ENCODE peak calls at places on chromosome 7, in nine cellular contexts. One of them, this sample, is unnamed.

GRCh38 chr7:130369110-130369711 is 11.1 kb upstream of the CPA1 start:
- DNase-seq in fibroblast of lung: peak
- DNase-seq in lower lobe of right lung: no peak
- DNase-seq in pancreas: no peak
- DNase-seq in GM23338: no peak
- DNase-seq in cardiac fibroblast: peak
- DNase-seq in psoas muscle: no peak
- DNase-seq in dorsolateral prefrontal cortex: no peak
- DNase-seq in fibroblast of pulmonary artery: peak
- DNase-seq in this sample: peak

GRCh38 chr7:4707980-4708411 is 25.9 kb downstream of the FOXK1 start:
- DNase-seq in fibroblast of lung: no peak
- DNase-seq in lower lobe of right lung: no peak
- DNase-seq in pancreas: no peak
- DNase-seq in GM23338: peak
- DNase-seq in cardiac fibroblast: no peak
- DNase-seq in psoas muscle: no peak
- DNase-seq in dorsolateral prefrontal cortex: no peak
- DNase-seq in fibroblast of pulmonary artery: no peak
- DNase-seq in this sample: no peak

GRCh38 chr7:65438593-65438992 is 64.9 kb downstream of the ZNF92 start:
- DNase-seq in fibroblast of lung: peak
- DNase-seq in lower lobe of right lung: no peak
- DNase-seq in pancreas: no peak
- DNase-seq in GM23338: no peak
- DNase-seq in cardiac fibroblast: peak
- DNase-seq in psoas muscle: no peak
- DNase-seq in dorsolateral prefrontal cortex: no peak
- DNase-seq in fibroblast of pulmonary artery: peak
- DNase-seq in this sample: no peak

GRCh38 chr7:156614434-156615264 is 25.9 kb upstream of the RNF32 start:
- DNase-seq in fibroblast of lung: no peak
- DNase-seq in lower lobe of right lung: no peak
- DNase-seq in pancreas: no peak
- DNase-seq in GM23338: no peak
- DNase-seq in cardiac fibroblast: no peak
- DNase-seq in psoas muscle: no peak
- DNase-seq in dorsolateral prefrontal cortex: no peak
- DNase-seq in fibroblast of pulmonary artery: no peak
- DNase-seq in this sample: no peak

GRCh38 chr7:98213874-98214810 is 2.9 kb downstream of the BHLHA15 start:
- DNase-seq in fibroblast of lung: no peak
- DNase-seq in lower lobe of right lung: peak
- DNase-seq in pancreas: peak
- DNase-seq in GM23338: no peak
- DNase-seq in cardiac fibroblast: no peak
- DNase-seq in psoas muscle: peak
- DNase-seq in dorsolateral prefrontal cortex: peak
- DNase-seq in fibroblast of pulmonary artery: no peak
- DNase-seq in this sample: no peak

GRCh38 chr7:92042056-92042737 is 92.1 kb downstream of the CYP51A1 start:
- DNase-seq in fibroblast of lung: no peak
- DNase-seq in lower lobe of right lung: no peak
- DNase-seq in pancreas: peak
- DNase-seq in GM23338: no peak
- DNase-seq in cardiac fibroblast: no peak
- DNase-seq in psoas muscle: no peak
- DNase-seq in dorsolateral prefrontal cortex: no peak
- DNase-seq in fibroblast of pulmonary artery: no peak
- DNase-seq in this sample: no peak

GRCh38 chr7:11466517-11467105 is 365.4 kb downstream of the THSD7A start:
- DNase-seq in fibroblast of lung: no peak
- DNase-seq in lower lobe of right lung: no peak
- DNase-seq in pancreas: no peak
- DNase-seq in GM23338: peak
- DNase-seq in cardiac fibroblast: no peak
- DNase-seq in psoas muscle: no peak
- DNase-seq in dorsolateral prefrontal cortex: no peak
- DNase-seq in fibroblast of pulmonary artery: no peak
- DNase-seq in this sample: no peak

GRCh38 chr7:2571409-2571808 is 12.6 kb downstream of the IQCE start:
- DNase-seq in fibroblast of lung: no peak
- DNase-seq in lower lobe of right lung: no peak
- DNase-seq in pancreas: no peak
- DNase-seq in GM23338: no peak
- DNase-seq in cardiac fibroblast: no peak
- DNase-seq in psoas muscle: peak
- DNase-seq in dorsolateral prefrontal cortex: no peak
- DNase-seq in fibroblast of pulmonary artery: no peak
- DNase-seq in this sample: no peak

GRCh38 chr7:43164757-43165156 is 52.3 kb downstream of the HECW1 start:
- DNase-seq in fibroblast of lung: peak
- DNase-seq in lower lobe of right lung: no peak
- DNase-seq in pancreas: no peak
- DNase-seq in GM23338: no peak
- DNase-seq in cardiac fibroblast: peak
- DNase-seq in psoas muscle: no peak
- DNase-seq in dorsolateral prefrontal cortex: no peak
- DNase-seq in fibroblast of pulmonary artery: peak
- DNase-seq in this sample: peak

GRCh38 chr7:2044311-2044882 is 188.3 kb downstream of the MAD1L1 start:
- DNase-seq in fibroblast of lung: no peak
- DNase-seq in lower lobe of right lung: peak
- DNase-seq in pancreas: no peak
- DNase-seq in GM23338: no peak
- DNase-seq in cardiac fibroblast: no peak
- DNase-seq in psoas muscle: peak
- DNase-seq in dorsolateral prefrontal cortex: peak
- DNase-seq in fibroblast of pulmonary artery: no peak
- DNase-seq in this sample: no peak

GRCh38 chr7:107628461-107629064 is 32.1 kb upstream of the SLC26A4 start:
- DNase-seq in fibroblast of lung: no peak
- DNase-seq in lower lobe of right lung: peak
- DNase-seq in pancreas: no peak
- DNase-seq in GM23338: no peak
- DNase-seq in cardiac fibroblast: no peak
- DNase-seq in psoas muscle: no peak
- DNase-seq in dorsolateral prefrontal cortex: no peak
- DNase-seq in fibroblast of pulmonary artery: no peak
- DNase-seq in this sample: no peak

GRCh38 chr7:78473011-78473410 is 674.4 kb downstream of the PHTF2 start:
- DNase-seq in fibroblast of lung: peak
- DNase-seq in lower lobe of right lung: no peak
- DNase-seq in pancreas: no peak
- DNase-seq in GM23338: no peak
- DNase-seq in cardiac fibroblast: no peak
- DNase-seq in psoas muscle: no peak
- DNase-seq in dorsolateral prefrontal cortex: no peak
- DNase-seq in fibroblast of pulmonary artery: no peak
- DNase-seq in this sample: no peak

GRCh38 chr7:150824379-150825177 is 24.0 kb downstream of the TMEM176A start:
- DNase-seq in fibroblast of lung: no peak
- DNase-seq in lower lobe of right lung: no peak
- DNase-seq in pancreas: no peak
- DNase-seq in GM23338: peak
- DNase-seq in cardiac fibroblast: no peak
- DNase-seq in psoas muscle: no peak
- DNase-seq in dorsolateral prefrontal cortex: no peak
- DNase-seq in fibroblast of pulmonary artery: no peak
- DNase-seq in this sample: no peak

GRCh38 chr7:77450054-77450453 is 33.9 kb upstream of the GSAP start:
- DNase-seq in fibroblast of lung: no peak
- DNase-seq in lower lobe of right lung: no peak
- DNase-seq in pancreas: no peak
- DNase-seq in GM23338: no peak
- DNase-seq in cardiac fibroblast: peak
- DNase-seq in psoas muscle: no peak
- DNase-seq in dorsolateral prefrontal cortex: no peak
- DNase-seq in fibroblast of pulmonary artery: peak
- DNase-seq in this sample: no peak

GRCh38 chr7:112236597-112236996 is 30.1 kb downstream of the ZNF277 start:
- DNase-seq in fibroblast of lung: no peak
- DNase-seq in lower lobe of right lung: no peak
- DNase-seq in pancreas: no peak
- DNase-seq in GM23338: no peak
- DNase-seq in cardiac fibroblast: no peak
- DNase-seq in psoas muscle: no peak
- DNase-seq in dorsolateral prefrontal cortex: no peak
- DNase-seq in fibroblast of pulmonary artery: no peak
- DNase-seq in this sample: no peak

GRCh38 chr7:28958946-28959417 is 852 bp upstream of the TRIL start:
- DNase-seq in fibroblast of lung: no peak
- DNase-seq in lower lobe of right lung: no peak
- DNase-seq in pancreas: no peak
- DNase-seq in GM23338: no peak
- DNase-seq in cardiac fibroblast: no peak
- DNase-seq in psoas muscle: no peak
- DNase-seq in dorsolateral prefrontal cortex: no peak
- DNase-seq in fibroblast of pulmonary artery: no peak
- DNase-seq in this sample: no peak
- H3K4me3 ChIP-seq in fibroblast of lung: no peak
- H3K4me3 ChIP-seq in lower lobe of right lung: peak
- H3K4me3 ChIP-seq in pancreas: no peak
- H3K4me3 ChIP-seq in GM23338: peak
- H3K4me3 ChIP-seq in cardiac fibroblast: no peak
- H3K4me3 ChIP-seq in psoas muscle: peak
- H3K4me3 ChIP-seq in dorsolateral prefrontal cortex: peak
- H3K4me3 ChIP-seq in fibroblast of pulmonary artery: peak
- H3K4me3 ChIP-seq in this sample: no peak

GRCh38 chr7:16428672-16429071 is 7.3 kb upstream of the CRPPA start:
- DNase-seq in fibroblast of lung: peak
- DNase-seq in lower lobe of right lung: no peak
- DNase-seq in pancreas: no peak
- DNase-seq in GM23338: no peak
- DNase-seq in cardiac fibroblast: peak
- DNase-seq in psoas muscle: no peak
- DNase-seq in dorsolateral prefrontal cortex: no peak
- DNase-seq in fibroblast of pulmonary artery: peak
- DNase-seq in this sample: no peak

GRCh38 chr7:16432425-16432731 is 11.0 kb upstream of the CRPPA start:
- DNase-seq in fibroblast of lung: no peak
- DNase-seq in lower lobe of right lung: no peak
- DNase-seq in pancreas: no peak
- DNase-seq in GM23338: no peak
- DNase-seq in cardiac fibroblast: no peak
- DNase-seq in psoas muscle: no peak
- DNase-seq in dorsolateral prefrontal cortex: no peak
- DNase-seq in fibroblast of pulmonary artery: no peak
- DNase-seq in this sample: no peak

GRCh38 chr7:16433568-16434122 is 12.3 kb upstream of the CRPPA start:
- DNase-seq in fibroblast of lung: no peak
- DNase-seq in lower lobe of right lung: no peak
- DNase-seq in pancreas: no peak
- DNase-seq in GM23338: no peak
- DNase-seq in cardiac fibroblast: no peak
- DNase-seq in psoas muscle: no peak
- DNase-seq in dorsolateral prefrontal cortex: no peak
- DNase-seq in fibroblast of pulmonary artery: no peak
- DNase-seq in this sample: no peak

GRCh38 chr7:16430133-16430532 is 8.8 kb upstream of the CRPPA start:
- DNase-seq in fibroblast of lung: no peak
- DNase-seq in lower lobe of right lung: no peak
- DNase-seq in pancreas: no peak
- DNase-seq in GM23338: no peak
- DNase-seq in cardiac fibroblast: no peak
- DNase-seq in psoas muscle: no peak
- DNase-seq in dorsolateral prefrontal cortex: no peak
- DNase-seq in fibroblast of pulmonary artery: no peak
- DNase-seq in this sample: no peak

GRCh38 chr7:16431646-16432424 is 10.5 kb upstream of the CRPPA start:
- DNase-seq in fibroblast of lung: peak
- DNase-seq in lower lobe of right lung: no peak
- DNase-seq in pancreas: no peak
- DNase-seq in GM23338: peak
- DNase-seq in cardiac fibroblast: peak
- DNase-seq in psoas muscle: no peak
- DNase-seq in dorsolateral prefrontal cortex: no peak
- DNase-seq in fibroblast of pulmonary artery: peak
- DNase-seq in this sample: peak
- TF ChIP-seq CTCF in fibroblast of lung: peak
- TF ChIP-seq CTCF in lower lobe of right lung: peak
- TF ChIP-seq CTCF in pancreas: peak
- TF ChIP-seq CTCF in GM23338: peak
- TF ChIP-seq CTCF in cardiac fibroblast: peak
- TF ChIP-seq CTCF in psoas muscle: peak
- TF ChIP-seq CTCF in dorsolateral prefrontal cortex: peak
- TF ChIP-seq CTCF in fibroblast of pulmonary artery: peak
- TF ChIP-seq CTCF in this sample: no peak

GRCh38 chr7:19899517-19899916 is 126.1 kb upstream of the TMEM196 start:
- DNase-seq in fibroblast of lung: peak
- DNase-seq in lower lobe of right lung: no peak
- DNase-seq in pancreas: no peak
- DNase-seq in GM23338: no peak
- DNase-seq in cardiac fibroblast: peak
- DNase-seq in psoas muscle: no peak
- DNase-seq in dorsolateral prefrontal cortex: no peak
- DNase-seq in fibroblast of pulmonary artery: peak
- DNase-seq in this sample: no peak

GRCh38 chr7:19900118-19900517 is 126.7 kb upstream of the TMEM196 start:
- DNase-seq in fibroblast of lung: no peak
- DNase-seq in lower lobe of right lung: no peak
- DNase-seq in pancreas: no peak
- DNase-seq in GM23338: no peak
- DNase-seq in cardiac fibroblast: no peak
- DNase-seq in psoas muscle: no peak
- DNase-seq in dorsolateral prefrontal cortex: no peak
- DNase-seq in fibroblast of pulmonary artery: no peak
- DNase-seq in this sample: no peak
- H3K4me3 ChIP-seq in fibroblast of lung: no peak
- H3K4me3 ChIP-seq in lower lobe of right lung: no peak
- H3K4me3 ChIP-seq in pancreas: no peak
- H3K4me3 ChIP-seq in GM23338: no peak
- H3K4me3 ChIP-seq in cardiac fibroblast: no peak
- H3K4me3 ChIP-seq in psoas muscle: no peak
- H3K4me3 ChIP-seq in dorsolateral prefrontal cortex: no peak
- H3K4me3 ChIP-seq in fibroblast of pulmonary artery: no peak
- H3K4me3 ChIP-seq in this sample: no peak

DNA sequence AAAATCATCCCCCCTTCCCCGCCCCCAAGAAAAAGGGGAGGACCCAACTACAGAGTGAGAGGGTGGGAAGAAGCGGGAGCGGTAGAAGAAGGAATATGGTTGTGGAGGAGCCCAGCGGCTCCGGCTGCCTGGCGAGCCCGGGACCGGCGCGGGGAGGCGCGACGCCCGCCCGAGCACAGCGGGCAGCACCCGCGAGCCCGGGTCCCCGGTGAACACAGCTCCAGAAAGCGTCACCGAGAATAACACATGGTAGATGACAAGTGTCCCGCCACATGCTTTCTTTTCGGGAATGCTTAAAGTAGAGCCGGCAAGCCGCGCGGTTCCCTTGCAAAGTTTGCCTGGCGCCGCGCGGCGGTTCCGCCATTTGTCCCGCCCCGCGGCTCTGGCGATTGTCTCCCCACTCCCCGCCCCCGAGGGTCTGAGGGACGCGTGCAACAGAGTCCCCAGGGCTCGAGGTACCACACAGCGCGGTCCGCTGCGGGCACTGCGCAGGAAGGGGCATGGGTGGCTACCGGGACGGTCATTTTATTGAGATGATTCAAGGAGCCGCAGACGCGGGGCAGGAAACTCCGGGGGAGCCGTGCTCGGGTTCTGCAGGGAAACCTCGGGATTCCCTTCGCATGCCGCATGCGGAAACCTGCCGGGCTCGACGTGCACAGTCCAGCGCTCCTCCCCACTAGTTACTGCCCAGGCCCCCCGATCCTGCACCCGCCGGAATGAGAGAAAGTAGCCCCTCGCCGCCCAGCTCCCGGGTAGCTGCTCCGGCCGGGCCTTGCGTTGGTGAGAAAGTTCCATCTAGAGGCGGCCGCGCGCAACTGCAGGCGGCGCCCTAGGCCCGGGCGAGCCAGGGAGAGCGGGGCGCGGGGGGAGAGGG is 785 bp upstream of the GRM8 start:
- DNase-seq in fibroblast of lung: peak
- DNase-seq in lower lobe of right lung: peak
- DNase-seq in pancreas: peak
- DNase-seq in GM23338: peak
- DNase-seq in cardiac fibroblast: peak
- DNase-seq in psoas muscle: peak
- DNase-seq in dorsolateral prefrontal cortex: peak
- DNase-seq in fibroblast of pulmonary artery: peak
- DNase-seq in this sample: peak
- TF ChIP-seq CTCF in fibroblast of lung: peak
- TF ChIP-seq CTCF in lower lobe of right lung: peak
- TF ChIP-seq CTCF in pancreas: peak
- TF ChIP-seq CTCF in GM23338: peak
- TF ChIP-seq CTCF in cardiac fibroblast: peak
- TF ChIP-seq CTCF in psoas muscle: peak
- TF ChIP-seq CTCF in dorsolateral prefrontal cortex: peak
- TF ChIP-seq CTCF in fibroblast of pulmonary artery: peak
- TF ChIP-seq CTCF in this sample: peak